ENCODE peak calls at places on chromosomes 7 and 10, in ten cellular contexts. G, T, I, X, P, D, J, F, U and A are unnamed samples.
A peak's percentile ranks its signal among the peaks of the same experiment; 100 is the strongest.

GRCh38 chr7:99557196-99557607 is 1.2 kb upstream of the ZNF655 start:
- DNase-seq in D (no peak), T (no peak), X (no peak), J (no peak), F (no peak), G (no peak), P (no peak), I (peak; percentile 16), U (no peak), A (no peak)

GRCh38 chr10:71835671-71836593 is 15.1 kb downstream of the PSAP start:
- DNase-seq in T (no peak), P (peak; percentile 65), G (no peak), D (peak; percentile 65), X (peak; percentile 90), F (peak; percentile 77), J (peak; percentile 89), U (peak; percentile 74), I (peak; percentile 96), A (no peak)

GRCh38 chr10:50561266-50561665 is 62.5 kb downstream of the SGMS1 start:
- DNase-seq in F (peak; percentile 64), X (no peak), U (no peak), I (no peak), P (no peak), J (no peak), D (no peak), T (no peak), G (no peak), A (no peak)

GRCh38 chr10:100101526-100102076 is 19.9 kb upstream of the CPN1 start:
- DNase-seq in T (no peak), F (no peak), X (no peak), G (peak; percentile 20), U (no peak), D (no peak), J (no peak), I (no peak), P (peak; percentile 8), A (peak; percentile 22)

GRCh38 chr10:13775786-13776780 is 189.3 kb downstream of the PRPF18 start:
- DNase-seq in X (no peak), G (peak; percentile 79), I (no peak), U (no peak), F (peak; percentile 68), J (no peak), D (no peak), P (no peak), T (no peak), A (no peak)

GRCh38 chr7:133320887-133321286 is 68.0 kb downstream of the EXOC4 start:
- DNase-seq in J (no peak), P (no peak), U (no peak), X (no peak), I (no peak), G (no peak), F (no peak), D (no peak), T (no peak), A (no peak)

GRCh38 chr7:27840314-27840713 is 100.4 kb downstream of the TAX1BP1 start:
- DNase-seq in P (no peak), T (no peak), G (no peak), F (no peak), I (no peak), J (no peak), U (no peak), X (no peak), D (no peak), A (no peak)

GRCh38 chr10:122513053-122513452 is 47.5 kb upstream of the DMBT1 start:
- DNase-seq in X (no peak), D (no peak), U (no peak), F (no peak), T (no peak), J (no peak), P (no peak), G (no peak), I (no peak), A (no peak)

GRCh38 chr10:13180788-13181187 is 19.4 kb downstream of the MCM10 start:
- DNase-seq in P (no peak), I (no peak), U (no peak), G (no peak), J (no peak), X (no peak), T (no peak), F (no peak), D (no peak), A (no peak)

GRCh38 chr7:112137141-112138101 is 68.8 kb downstream of the DOCK4 start:
- DNase-seq in U (no peak), J (no peak), I (no peak), D (no peak), G (no peak), F (no peak), T (no peak), X (no peak), P (no peak), A (no peak)

GRCh38 chr7:136527554-136527953 is 340.9 kb upstream of the CHRM2 start:
- DNase-seq in P (no peak), U (no peak), I (no peak), X (no peak), J (no peak), T (no peak), G (no peak), F (no peak), D (no peak), A (no peak)

DNA sequence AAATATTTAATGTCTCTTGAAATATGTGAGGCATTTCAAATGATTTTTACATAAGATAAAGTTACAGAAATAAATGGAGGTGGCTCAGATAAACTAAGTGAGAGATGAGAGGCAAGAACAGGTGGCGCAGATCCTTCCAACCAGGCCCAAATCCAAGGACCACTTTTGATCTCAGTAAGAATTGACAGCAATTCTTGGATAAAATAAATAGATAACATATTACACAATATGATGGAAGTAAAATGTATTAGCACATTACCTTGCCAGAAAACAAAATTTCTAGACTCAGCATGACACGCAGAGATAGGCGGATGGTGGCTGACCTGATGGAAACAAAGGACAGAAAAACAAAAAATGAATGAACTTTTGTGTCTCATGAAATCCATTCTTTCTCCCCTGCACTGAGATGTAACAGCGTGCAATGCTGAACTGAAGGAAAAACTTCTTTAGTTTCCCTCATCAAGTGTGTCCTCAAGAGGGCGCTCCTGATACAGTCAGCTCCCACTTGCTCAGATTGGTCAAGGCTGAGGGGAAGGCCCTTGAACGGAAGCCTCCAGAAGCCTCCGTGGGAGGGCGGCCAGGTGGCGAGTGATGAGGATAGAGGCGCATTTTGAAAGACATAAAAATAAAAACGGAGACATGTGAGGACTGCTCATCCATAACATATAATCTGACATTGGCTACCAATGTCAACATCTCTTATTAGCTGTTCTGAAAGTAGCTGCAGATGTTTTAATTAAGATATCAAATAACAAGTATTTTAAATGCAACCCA is 62.8 kb upstream of the GSDME start:
- DNase-seq in F (peak; percentile 85), T (peak; percentile 80), I (peak; percentile 86), U (peak; percentile 62), X (peak; percentile 90), D (peak; percentile 88), P (peak; percentile 86), G (peak; percentile 80), J (peak; percentile 86), A (peak; percentile 64)
- H3K27ac ChIP-seq in F (peak overlapping the region; percentile 90), T (peak overlapping the region; percentile 70), I (no peak overlapping the region), U (no peak overlapping the region), X (peak overlapping the region; percentile 86), D (peak overlapping the region; percentile 64), P (peak overlapping the region; percentile 81), G (peak overlapping the region; percentile 83), J (no peak overlapping the region), A (peak overlapping the region; percentile 98)

GRCh38 chr7:910931-911431 is 34.6 kb downstream of the GET4 start:
- DNase-seq in U (no peak), P (no peak), T (no peak), I (no peak), X (no peak), J (no peak), G (no peak), F (no peak), D (no peak), A (no peak)

GRCh38 chr7:907158-907980 is 31.0 kb downstream of the GET4 start:
- DNase-seq in P (peak; percentile 40), D (no peak), G (no peak), U (peak; percentile 33), F (no peak), J (no peak), T (no peak), X (no peak), I (no peak), A (no peak)

GRCh38 chr7:910441-910861 is 34.1 kb downstream of the GET4 start:
- DNase-seq in F (no peak), J (no peak), P (no peak), G (no peak), U (no peak), D (no peak), I (no peak), T (no peak), X (no peak), A (no peak)

GRCh38 chr7:908159-908918 is 32.0 kb downstream of the GET4 start:
- DNase-seq in X (no peak), D (no peak), P (no peak), F (no peak), G (no peak), J (no peak), U (no peak), I (no peak), T (no peak), A (no peak)

GRCh38 chr7:909358-910329 is 33.3 kb downstream of the GET4 start:
- DNase-seq in D (no peak), F (no peak), I (peak; percentile 88), T (peak; percentile 90), X (peak; percentile 92), G (peak; percentile 28), J (peak; percentile 79), U (peak; percentile 31), P (peak; percentile 75), A (no peak)
- H3K27ac ChIP-seq in D (peak overlapping the region; percentile 52), F (no peak overlapping the region), I (no peak overlapping the region), T (peak overlapping the region; percentile 36), X (peak overlapping the region; percentile 48), G (no peak overlapping the region), J (no peak overlapping the region), U (peak overlapping the region; percentile 75), P (peak overlapping the region; percentile 86), A (no peak overlapping the region)

GRCh38 chr10:80210259-80210658 is 4.9 kb upstream of the ANXA11 start:
- DNase-seq in T (no peak), I (no peak), D (no peak), J (no peak), U (no peak), X (no peak), P (no peak), G (no peak), F (no peak), A (no peak)
- H3K27ac ChIP-seq in T (no peak overlapping the region), I (no peak overlapping the region), D (no peak overlapping the region), J (no peak overlapping the region), U (no peak overlapping the region), X (no peak overlapping the region), P (no peak overlapping the region), G (no peak overlapping the region), F (no peak overlapping the region), A (no peak overlapping the region)

DNA sequence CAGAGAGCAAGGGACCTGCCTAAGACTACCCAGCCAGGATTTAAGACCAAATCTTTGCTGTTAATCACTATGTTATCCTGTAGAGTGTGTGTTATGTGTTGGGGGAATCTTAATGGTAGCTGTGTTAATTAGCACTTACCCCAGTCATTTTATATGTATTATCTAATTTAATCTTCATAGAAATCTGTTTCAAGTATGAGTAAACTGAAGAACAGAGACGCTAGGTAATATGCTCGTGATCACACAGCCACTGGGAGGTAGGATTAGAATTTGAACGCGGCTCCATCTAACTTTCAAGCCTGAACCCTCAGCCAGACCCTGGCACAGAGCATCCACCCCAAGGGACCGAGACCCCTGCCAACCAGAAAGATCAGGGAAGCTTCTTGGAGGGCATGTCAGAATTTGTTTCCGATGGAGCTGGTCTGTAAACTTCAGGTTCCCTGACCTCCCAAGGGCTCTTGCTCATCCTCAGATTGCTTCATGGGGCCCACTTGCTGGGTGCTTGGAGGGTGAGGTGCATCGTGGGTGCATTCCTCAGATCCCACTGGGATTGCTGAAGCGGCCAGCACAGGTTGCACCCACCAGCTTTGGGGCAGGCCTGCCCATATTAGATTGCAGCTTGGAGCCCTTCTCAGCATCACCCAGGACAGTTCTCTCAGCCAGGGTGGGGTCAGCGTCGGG is 105.0 kb downstream of the ZMIZ1 start:
- DNase-seq in X (no peak), I (no peak), G (no peak), T (no peak), P (no peak), J (no peak), F (no peak), U (no peak), D (no peak), A (no peak)
- H3K27ac ChIP-seq in X (peak overlapping the region; percentile 84), I (no peak overlapping the region), G (peak overlapping the region; percentile 81), T (no peak overlapping the region), P (no peak overlapping the region), J (no peak overlapping the region), F (no peak overlapping the region), U (no peak overlapping the region), D (no peak overlapping the region), A (no peak overlapping the region)